ENCODE peak calls at places on chromosomes 4 and X, in ten cellular contexts. L is CD4-positive, alpha-beta T cell; T is stomach; E is GM19239; I is small intestine; M is posterior vena cava; K is activated T-cell treated with anti-CD3 and anti-CD28 coated beads, Interleukin-2, amount 50 U/mL, for 72 hours; H is body of pancreas; R is natural killer cell; S is Ammon's horn. J is an unnamed sample.
A peak's percentile ranks its signal among the peaks of the same experiment; 100 is the strongest.

GRCh38 chr4:1518997-1519700 is 112.9 kb upstream of the NKX1-1 start:
- DNase-seq in L (no peak), T (no peak), E (no peak), I (no peak), M (peak; percentile 75), K (no peak), H (no peak), R (no peak), S (no peak), J (peak; percentile 65)

GRCh38 chr4:158253350-158253980 is 43.2 kb downstream of the TMEM144 start:
- DNase-seq in L (peak; percentile 5), T (peak; percentile 35), E (peak; percentile 18), I (peak; percentile 65), M (no peak), K (peak; percentile 49), H (peak; percentile 56), R (no peak), S (peak; percentile 91), J (no peak)

GRCh38 chr4:17447056-17447455 is 64.8 kb downstream of the QDPR start:
- DNase-seq in L (no peak), T (no peak), E (no peak), I (no peak), M (no peak), K (no peak), H (no peak), R (no peak), S (no peak), J (no peak)

GRCh38 chrX:138128025-138128671 is 562.2 kb downstream of the ZIC3 start:
- DNase-seq in L (no peak), T (no peak), E (no peak), I (peak; percentile 6), M (no peak), K (no peak), H (peak; percentile 13), R (no peak), S (peak; percentile 36), J (no peak)

GRCh38 chrX:153471663-153472280 is 1.4 kb upstream of the HAUS7 start:
- DNase-seq in L (no peak), T (no peak), E (no peak), I (no peak), M (no peak), K (no peak), H (no peak), R (no peak), S (no peak), J (no peak)

GRCh38 chrX:153802513-153803045 is 8.1 kb downstream of the SSR4 start:
- DNase-seq in L (no peak), T (no peak), E (no peak), I (no peak), M (no peak), K (no peak), H (no peak), R (no peak), S (no peak), J (no peak)

GRCh38 chr4:138374947-138375346 is 132.8 kb upstream of the SLC7A11 start:
- DNase-seq in L (no peak), T (no peak), E (no peak), I (no peak), M (no peak), K (no peak), H (no peak), R (no peak), S (no peak), J (no peak)

GRCh38 chr4:74426101-74426500 is 18.8 kb upstream of the AREG start:
- DNase-seq in L (no peak), T (no peak), E (no peak), I (no peak), M (no peak), K (no peak), H (no peak), R (no peak), S (no peak), J (no peak)

GRCh38 chrX:112120737-112121136 is 38.2 kb upstream of the TRPC5 start:
- DNase-seq in L (no peak), T (no peak), E (no peak), I (no peak), M (no peak), K (no peak), H (no peak), R (no peak), S (no peak), J (no peak)

GRCh38 chr4:48227662-48228061 is 42.0 kb downstream of the TEC start:
- DNase-seq in L (no peak), T (no peak), E (no peak), I (no peak), M (no peak), K (no peak), H (no peak), R (no peak), S (no peak), J (no peak)

GRCh38 chr4:140617494-140618060 is 48.8 kb upstream of the UCP1 start:
- DNase-seq in L (no peak), T (peak; percentile 59), E (no peak), I (no peak), M (no peak), K (no peak), H (no peak), R (no peak), S (no peak), J (no peak)

GRCh38 chr4:169975131-169975836 is 50.9 kb downstream of the MFAP3L start:
- DNase-seq in L (no peak), T (no peak), E (no peak), I (no peak), M (no peak), K (no peak), H (no peak), R (no peak), S (no peak), J (no peak)

GRCh38 chrX:47172549-47172948 is 21.1 kb upstream of the UBA1 start:
- DNase-seq in L (no peak), T (peak; percentile 9), E (no peak), I (no peak), M (peak; percentile 76), K (no peak), H (no peak), R (no peak), S (no peak), J (peak; percentile 59)

GRCh38 chrX:129781134-129782014 is 1.6 kb downstream of the SASH3 start:
- DNase-seq in L (peak; percentile 61), T (peak; percentile 50), E (no peak), I (peak; percentile 49), M (peak; percentile 83), K (peak; percentile 88), H (no peak), R (peak; percentile 66), S (peak; percentile 48), J (peak; percentile 78)

GRCh38 chr4:145098675-145099037 is 545 bp downstream of the ABCE1 start:
- DNase-seq in L (peak; percentile 19), T (no peak), E (no peak), I (peak; percentile 55), M (no peak), K (peak; percentile 61), H (peak; percentile 38), R (peak; percentile 30), S (peak; percentile 45), J (no peak)

GRCh38 chrX:4994855-4995254 is 1233.8 kb downstream of the NLGN4X start:
- DNase-seq in L (no peak), T (no peak), E (no peak), I (no peak), M (no peak), K (no peak), H (no peak), R (no peak), S (no peak), J (no peak)

GRCh38 chrX:39950035-39950688 is 147.6 kb downstream of the BCOR start:
- DNase-seq in L (no peak), T (no peak), E (no peak), I (no peak), M (peak; percentile 7), K (no peak), H (no peak), R (no peak), S (no peak), J (peak; percentile 5)

GRCh38 chr4:33961751-33962150 is 2282.6 kb downstream of the ARAP2 start:
- DNase-seq in L (no peak), T (no peak), E (no peak), I (no peak), M (no peak), K (no peak), H (no peak), R (no peak), S (no peak), J (no peak)

GRCh38 chr4:152229782-152230289 is 306.1 kb downstream of the FBXW7 start:
- DNase-seq in L (no peak), T (no peak), E (no peak), I (no peak), M (no peak), K (no peak), H (no peak), R (no peak), S (no peak), J (no peak)

GRCh38 chr4:86688026-86688425 is 93.9 kb downstream of the PTPN13 start:
- DNase-seq in L (no peak), T (no peak), E (no peak), I (no peak), M (no peak), K (no peak), H (no peak), R (no peak), S (no peak), J (no peak)

GRCh38 chr4:73205482-73205881 is 53.1 kb downstream of the ANKRD17 start:
- DNase-seq in L (no peak), T (no peak), E (no peak), I (no peak), M (no peak), K (no peak), H (no peak), R (no peak), S (no peak), J (no peak)

GRCh38 chr4:5511791-5512190 is 196.6 kb downstream of the EVC2 start:
- DNase-seq in L (no peak), T (no peak), E (no peak), I (no peak), M (no peak), K (no peak), H (no peak), R (no peak), S (no peak), J (no peak)

GRCh38 chr4:139555705-139556070 is 331 bp downstream of the SETD7 start:
- DNase-seq in L (no peak), T (peak; percentile 45), E (no peak), I (peak; percentile 43), M (peak; percentile 89), K (no peak), H (peak; percentile 61), R (no peak), S (no peak), J (peak; percentile 86)

GRCh38 chr4:70515342-70516245 is 2.8 kb upstream of the AMTN start:
- DNase-seq in L (no peak), T (no peak), E (no peak), I (no peak), M (no peak), K (no peak), H (no peak), R (no peak), S (no peak), J (no peak)